ENCODE peak calls at places on chromosomes 11 and 22, in four cellular contexts. B is GM06990, L is dorsolateral prefrontal cortex, M is kidney. W is an unnamed sample.

GRCh38 chr11:119832536-119832935 is 103.5 kb upstream of the NECTIN1 start:
- DNase-seq in B (no peak), M (peak), L (no peak), W (no peak)

GRCh38 chr11:2363816-2364370 is 13.2 kb upstream of the CD81 start:
- DNase-seq in M (no peak), L (no peak), B (no peak), W (no peak)

GRCh38 chr11:12642040-12642439 is 32.2 kb upstream of the TEAD1 start:
- DNase-seq in B (no peak), M (no peak), L (no peak), W (no peak)

GRCh38 chr11:35160902-35161585 is 22.1 kb downstream of the CD44 start:
- DNase-seq in M (no peak), L (no peak), B (no peak), W (no peak)

GRCh38 chr22:44385781-44386180 is 73.0 kb upstream of the SHISAL1 start:
- DNase-seq in M (peak), B (no peak), L (no peak), W (no peak)

GRCh38 chr11:100240051-100240450 is 447.0 kb upstream of the ARHGAP42 start:
- DNase-seq in L (no peak), B (no peak), M (no peak), W (no peak)

GRCh38 chr11:33687733-33688479 is 12.7 kb downstream of the C11orf91 start:
- DNase-seq in M (no peak), B (peak), L (peak), W (peak)

GRCh38 chr22:24535348-24535747 is 19.6 kb downstream of the GUCD1 start:
- DNase-seq in M (no peak), B (no peak), L (no peak), W (no peak)

GRCh38 chr22:19545935-19546207 is 21.7 kb upstream of the CLDN5 start:
- DNase-seq in B (no peak), M (no peak), L (no peak), W (no peak)

GRCh38 chr11:134571301-134571700 is 159.3 kb upstream of the B3GAT1 start:
- DNase-seq in B (no peak), M (no peak), L (no peak), W (no peak)

GRCh38 chr22:41021039-41021654 is 70.0 kb downstream of the RBX1 start:
- DNase-seq in B (peak), M (peak), L (peak), W (peak)

GRCh38 chr11:95426823-95427462 is 195.9 kb upstream of the SESN3 start:
- DNase-seq in B (no peak), L (no peak), M (no peak), W (no peak)

GRCh38 chr11:119460582-119460981 is 37.6 kb upstream of the THY1 start:
- DNase-seq in L (no peak), M (no peak), B (no peak), W (peak)

GRCh38 chr11:90593099-90593498 is 370.2 kb upstream of the CHORDC1 start:
- DNase-seq in M (no peak), B (no peak), L (no peak), W (no peak)

GRCh38 chr11:46064221-46064620 is 57.0 kb downstream of the PHF21A start:
- DNase-seq in L (no peak), B (no peak), M (no peak), W (no peak)

GRCh38 chr11:2661173-2662023 is 38.4 kb downstream of the KCNQ1OT1 start:
- DNase-seq in B (no peak), M (no peak), L (no peak), W (no peak)

GRCh38 chr11:114315749-114316368 is 19.7 kb downstream of the NNMT start:
- DNase-seq in M (no peak), B (no peak), L (no peak), W (no peak)

GRCh38 chr22:17410576-17410975 is 41.3 kb downstream of the CECR2 start:
- DNase-seq in L (no peak), B (no peak), M (no peak), W (no peak)

GRCh38 chr11:110082899-110083298 is 10.3 kb upstream of the ZC3H12C start:
- DNase-seq in M (no peak), L (no peak), B (no peak), W (no peak)

GRCh38 chr11:66278396-66279091 is 569 bp downstream of the CNIH2 start:
- DNase-seq in B (no peak), L (no peak), M (no peak), W (no peak)

GRCh38 chr11:104650234-104650633 is 248.0 kb downstream of the CASP12 start:
- DNase-seq in B (no peak), L (no peak), M (no peak), W (no peak)

GRCh38 chr11:128733440-128734115 is 39.7 kb downstream of the FLI1 start:
- DNase-seq in L (no peak), B (peak), M (no peak), W (no peak)

GRCh38 chr11:128728767-128729587 is 35.1 kb downstream of the FLI1 start:
- DNase-seq in M (no peak), B (no peak), L (no peak), W (peak)

GRCh38 chr11:128727811-128728431 is 34.0 kb downstream of the FLI1 start:
- DNase-seq in M (no peak), L (no peak), B (no peak), W (no peak)

GRCh38 chr11:128732471-128733277 is 38.8 kb downstream of the FLI1 start:
- DNase-seq in L (no peak), B (peak), M (no peak), W (no peak)

DNA sequence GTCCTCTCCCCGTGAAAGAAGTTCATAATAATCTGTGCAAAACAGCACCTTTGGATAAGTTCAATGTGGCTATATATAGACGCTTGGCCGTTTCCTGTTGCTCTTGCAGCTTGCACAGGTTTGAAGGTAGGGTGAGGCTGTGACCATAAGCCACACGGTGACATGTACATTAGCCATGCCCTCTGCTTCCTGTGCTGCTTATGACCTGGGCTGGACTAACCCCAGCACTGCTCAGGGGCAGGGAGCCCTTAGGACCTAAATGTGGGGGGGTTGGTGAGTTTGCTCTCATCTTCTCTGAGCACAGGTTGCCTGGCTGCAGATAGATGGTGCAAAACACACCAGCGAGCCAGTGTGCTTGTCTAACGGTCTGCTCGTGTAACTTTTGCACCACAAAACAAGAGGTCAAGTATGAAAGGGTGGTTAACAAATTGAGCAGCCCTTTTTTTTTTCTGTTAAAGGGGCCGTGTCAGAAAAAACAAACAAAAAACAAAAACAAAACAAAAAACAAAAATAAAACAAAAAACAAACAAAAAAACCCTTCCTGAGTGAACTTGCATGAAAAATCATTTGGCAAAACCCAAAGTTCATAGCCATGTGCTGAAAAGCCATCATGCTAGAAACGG is 37.3 kb downstream of the FLI1 start:
- DNase-seq in L (no peak), M (no peak), B (peak), W (no peak)
- H3K4me3 ChIP-seq in L (no peak), M (no peak), B (no peak), W (no peak)

DNA sequence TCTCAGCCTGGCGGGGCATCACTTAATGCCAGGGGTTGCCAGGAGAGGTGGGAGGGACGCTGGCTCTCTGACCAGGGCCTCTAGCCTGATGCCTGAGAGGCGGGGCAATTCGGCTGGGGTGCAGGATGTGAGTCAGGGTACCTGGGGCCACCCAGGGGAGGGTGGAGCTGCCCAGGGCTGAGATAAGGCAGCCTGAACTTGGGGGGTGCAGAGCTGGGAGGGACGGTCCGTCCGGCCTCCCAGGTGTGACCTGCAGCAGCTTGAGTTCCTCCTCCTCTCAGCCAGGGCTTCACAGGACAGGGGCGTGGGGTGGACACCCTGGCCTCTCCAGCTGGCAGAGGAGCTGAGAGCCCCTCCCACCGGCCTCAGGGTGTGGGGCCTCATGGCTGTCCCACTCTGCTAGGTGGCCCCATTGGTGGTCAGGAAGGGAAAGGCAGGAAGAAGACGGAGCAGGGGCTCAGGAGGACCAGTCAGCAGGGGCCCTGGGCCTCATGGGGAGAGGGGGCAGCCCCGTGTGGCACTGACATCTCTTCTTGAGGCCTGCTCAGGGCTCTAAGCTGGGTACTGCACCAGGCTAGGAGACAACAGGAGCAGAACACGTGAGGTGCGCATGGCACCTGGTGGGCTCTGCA is 942 bp upstream of the RPS6KA4 start:
- DNase-seq in B (no peak), M (peak), L (no peak), W (peak)
- H3K4me3 ChIP-seq in B (no peak), M (peak), L (peak), W (peak)

GRCh38 chr11:71250512-71251158 is 1.7 kb downstream of the SHANK2 start:
- DNase-seq in L (no peak), B (no peak), M (no peak), W (no peak)
- H3K4me3 ChIP-seq in L (no peak), B (no peak), M (peak), W (no peak)

GRCh38 chr11:23729088-23729487 is 767.8 kb upstream of the LUZP2 start:
- DNase-seq in M (no peak), B (no peak), L (no peak), W (no peak)

GRCh38 chr11:23727821-23728220 is 769.0 kb upstream of the LUZP2 start:
- DNase-seq in L (no peak), B (no peak), M (no peak), W (no peak)

GRCh38 chr11:23725752-23726151 is 771.1 kb upstream of the LUZP2 start:
- DNase-seq in B (no peak), L (no peak), M (no peak), W (no peak)

DNA sequence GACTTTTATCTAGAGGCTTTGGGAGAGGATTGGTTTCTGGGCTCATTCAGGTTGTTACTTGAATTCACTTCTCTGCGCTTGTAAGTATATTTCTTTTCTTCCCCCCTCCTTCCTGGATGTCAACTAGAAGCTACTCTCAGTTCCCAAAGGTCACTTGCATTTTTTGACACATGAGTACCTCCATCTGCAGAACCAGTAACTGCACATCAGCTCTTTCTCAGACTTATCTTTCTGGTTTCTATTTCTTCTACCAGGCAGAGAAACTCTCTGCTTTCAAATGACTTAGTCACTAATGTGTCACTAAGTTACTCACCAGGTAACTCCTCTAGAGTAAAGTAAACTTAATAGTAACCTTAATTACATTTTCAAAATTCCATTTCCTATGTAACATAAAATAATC is 773.0 kb upstream of the LUZP2 start:
- DNase-seq in M (no peak), B (no peak), L (no peak), W (no peak)
- H3K4me3 ChIP-seq in M (no peak), B (no peak), L (no peak), W (no peak)

GRCh38 chr22:38467904-38468760 is at the start of gene KDELR3:
- DNase-seq in B (peak), M (peak), L (no peak), W (no peak)

GRCh38 chr22:38467438-38467903 is 425 bp upstream of the KDELR3 start:
- DNase-seq in M (no peak), B (no peak), L (no peak), W (no peak)

GRCh38 chr22:38468761-38469305 is 937 bp downstream of the KDELR3 start:
- DNase-seq in M (peak), L (no peak), B (no peak), W (no peak)

GRCh38 chr22:38471237-38471636 is 3.3 kb downstream of the KDELR3 start:
- DNase-seq in M (peak), L (no peak), B (no peak), W (no peak)

GRCh38 chr22:38469306-38469781 is 1.4 kb downstream of the KDELR3 start:
- DNase-seq in L (no peak), B (no peak), M (peak), W (no peak)
- H3K4me3 ChIP-seq in L (no peak), B (no peak), M (no peak), W (no peak)

GRCh38 chr22:39280250-39280649 is 35.5 kb upstream of the PDGFB start:
- DNase-seq in M (no peak), B (no peak), L (no peak), W (no peak)
- H3K4me3 ChIP-seq in M (no peak), B (no peak), L (no peak), W (no peak)